ENCODE peak calls at places on chromosome 4, in seven cellular contexts. One of them, this sample, is unnamed.

GRCh38 chr4:122341906-122342305 is 36.9 kb upstream of the ADAD1 start:
- DNase-seq in fibroblast of lung: peak; percentile 58
- DNase-seq in neural progenitor cell: no peak
- DNase-seq in left ventricle myocardium inferior: no peak
- DNase-seq in breast epithelium: no peak
- DNase-seq in GM12878: no peak
- DNase-seq in colonic mucosa: no peak
- DNase-seq in this sample: no peak

GRCh38 chr4:1193206-1194027 is 21.0 kb upstream of the SPON2 start:
- DNase-seq in fibroblast of lung: no peak
- DNase-seq in neural progenitor cell: no peak
- DNase-seq in left ventricle myocardium inferior: no peak
- DNase-seq in breast epithelium: no peak
- DNase-seq in GM12878: no peak
- DNase-seq in colonic mucosa: peak; percentile 20
- DNase-seq in this sample: no peak

GRCh38 chr4:105350859-105351494 is 122.9 kb downstream of the PPA2 start:
- DNase-seq in fibroblast of lung: peak; percentile 86
- DNase-seq in neural progenitor cell: no peak
- DNase-seq in left ventricle myocardium inferior: no peak
- DNase-seq in breast epithelium: no peak
- DNase-seq in GM12878: no peak
- DNase-seq in colonic mucosa: no peak
- DNase-seq in this sample: no peak

GRCh38 chr4:41256740-41257256 is at the start of gene UCHL1:
- DNase-seq in fibroblast of lung: peak; percentile 93
- DNase-seq in neural progenitor cell: peak; percentile 97
- DNase-seq in left ventricle myocardium inferior: peak; percentile 29
- DNase-seq in breast epithelium: no peak
- DNase-seq in GM12878: no peak
- DNase-seq in colonic mucosa: no peak
- DNase-seq in this sample: peak; percentile 93

GRCh38 chr4:53233396-53233795 is 132.5 kb downstream of the SCFD2 start:
- DNase-seq in fibroblast of lung: peak; percentile 74
- DNase-seq in neural progenitor cell: no peak
- DNase-seq in left ventricle myocardium inferior: no peak
- DNase-seq in breast epithelium: no peak
- DNase-seq in GM12878: no peak
- DNase-seq in colonic mucosa: no peak
- DNase-seq in this sample: no peak

GRCh38 chr4:94841864-94842221 is 84.1 kb downstream of the BMPR1B start:
- DNase-seq in fibroblast of lung: no peak
- DNase-seq in neural progenitor cell: no peak
- DNase-seq in left ventricle myocardium inferior: no peak
- DNase-seq in breast epithelium: no peak
- DNase-seq in GM12878: no peak
- DNase-seq in colonic mucosa: no peak
- DNase-seq in this sample: no peak

GRCh38 chr4:143399113-143399949 is 62.7 kb downstream of the GAB1 start:
- DNase-seq in fibroblast of lung: peak; percentile 43
- DNase-seq in neural progenitor cell: peak; percentile 54
- DNase-seq in left ventricle myocardium inferior: no peak
- DNase-seq in breast epithelium: no peak
- DNase-seq in GM12878: no peak
- DNase-seq in colonic mucosa: no peak
- DNase-seq in this sample: no peak

GRCh38 chr4:1318488-1319213 is 28.4 kb upstream of the UVSSA start:
- DNase-seq in fibroblast of lung: no peak
- DNase-seq in neural progenitor cell: peak; percentile 28
- DNase-seq in left ventricle myocardium inferior: peak; percentile 10
- DNase-seq in breast epithelium: no peak
- DNase-seq in GM12878: no peak
- DNase-seq in colonic mucosa: no peak
- DNase-seq in this sample: no peak

GRCh38 chr4:27714073-27714472 is 853.4 kb downstream of the STIM2 start:
- DNase-seq in fibroblast of lung: peak; percentile 11
- DNase-seq in neural progenitor cell: no peak
- DNase-seq in left ventricle myocardium inferior: no peak
- DNase-seq in breast epithelium: no peak
- DNase-seq in GM12878: no peak
- DNase-seq in colonic mucosa: no peak
- DNase-seq in this sample: no peak

GRCh38 chr4:95701500-95701899 is 138.4 kb upstream of the PDHA2 start:
- DNase-seq in fibroblast of lung: peak; percentile 77
- DNase-seq in neural progenitor cell: no peak
- DNase-seq in left ventricle myocardium inferior: no peak
- DNase-seq in breast epithelium: no peak
- DNase-seq in GM12878: no peak
- DNase-seq in colonic mucosa: no peak
- DNase-seq in this sample: no peak

GRCh38 chr4:155777971-155778710 is 19.3 kb downstream of the GUCY1B1 start:
- DNase-seq in fibroblast of lung: peak; percentile 96
- DNase-seq in neural progenitor cell: no peak
- DNase-seq in left ventricle myocardium inferior: no peak
- DNase-seq in breast epithelium: no peak
- DNase-seq in GM12878: no peak
- DNase-seq in colonic mucosa: no peak
- DNase-seq in this sample: no peak

GRCh38 chr4:2652415-2653155 is 103.6 kb downstream of the TNIP2 start:
- DNase-seq in fibroblast of lung: no peak
- DNase-seq in neural progenitor cell: no peak
- DNase-seq in left ventricle myocardium inferior: no peak
- DNase-seq in breast epithelium: no peak
- DNase-seq in GM12878: no peak
- DNase-seq in colonic mucosa: no peak
- DNase-seq in this sample: no peak

GRCh38 chr4:82754546-82755165 is 43.9 kb downstream of the SCD5 start:
- DNase-seq in fibroblast of lung: no peak
- DNase-seq in neural progenitor cell: no peak
- DNase-seq in left ventricle myocardium inferior: no peak
- DNase-seq in breast epithelium: no peak
- DNase-seq in GM12878: no peak
- DNase-seq in colonic mucosa: no peak
- DNase-seq in this sample: no peak

GRCh38 chr4:53905935-53906377 is 158.4 kb downstream of the CHIC2 start:
- DNase-seq in fibroblast of lung: peak; percentile 84
- DNase-seq in neural progenitor cell: peak; percentile 76
- DNase-seq in left ventricle myocardium inferior: peak; percentile 33
- DNase-seq in breast epithelium: no peak
- DNase-seq in GM12878: peak; percentile 7
- DNase-seq in colonic mucosa: peak; percentile 48
- DNase-seq in this sample: no peak

DNA sequence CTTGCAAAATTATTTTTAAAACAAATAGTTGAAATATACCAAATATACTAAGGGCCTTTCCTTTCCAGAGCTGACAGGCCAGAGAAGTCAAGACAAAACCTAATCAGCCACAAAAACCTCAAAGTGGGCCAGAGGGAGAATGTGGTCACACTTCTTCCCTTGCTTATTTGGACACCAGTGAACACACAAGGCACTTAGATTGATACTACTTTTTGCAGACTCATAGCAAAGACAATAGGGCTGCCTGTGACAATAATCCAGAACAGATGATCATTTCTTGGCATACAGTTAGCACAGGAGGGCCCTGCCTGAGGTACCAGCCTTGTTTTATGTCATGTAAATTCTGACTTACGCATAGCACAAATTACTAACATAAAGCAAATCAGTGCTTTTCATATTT is 215.7 kb upstream of the NEIL3 start:
- DNase-seq in fibroblast of lung: no peak
- DNase-seq in neural progenitor cell: no peak
- DNase-seq in left ventricle myocardium inferior: no peak
- DNase-seq in breast epithelium: no peak
- DNase-seq in GM12878: no peak
- DNase-seq in colonic mucosa: no peak
- DNase-seq in this sample: no peak
- H3K27ac ChIP-seq in fibroblast of lung: no peak overlapping the region
- H3K27ac ChIP-seq in neural progenitor cell: no peak overlapping the region
- H3K27ac ChIP-seq in left ventricle myocardium inferior: no peak overlapping the region
- H3K27ac ChIP-seq in breast epithelium: no peak overlapping the region
- H3K27ac ChIP-seq in GM12878: no peak overlapping the region
- H3K27ac ChIP-seq in colonic mucosa: no peak overlapping the region
- H3K27ac ChIP-seq in this sample: no peak overlapping the region

GRCh38 chr4:87500107-87500462 is 29.1 kb downstream of the SPARCL1 start:
- DNase-seq in fibroblast of lung: no peak
- DNase-seq in neural progenitor cell: no peak
- DNase-seq in left ventricle myocardium inferior: no peak
- DNase-seq in breast epithelium: no peak
- DNase-seq in GM12878: no peak
- DNase-seq in colonic mucosa: no peak
- DNase-seq in this sample: no peak

GRCh38 chr4:87497586-87497985 is 31.6 kb downstream of the SPARCL1 start:
- DNase-seq in fibroblast of lung: peak; percentile 24
- DNase-seq in neural progenitor cell: no peak
- DNase-seq in left ventricle myocardium inferior: no peak
- DNase-seq in breast epithelium: no peak
- DNase-seq in GM12878: no peak
- DNase-seq in colonic mucosa: no peak
- DNase-seq in this sample: no peak

GRCh38 chr4:87498446-87498900 is 30.7 kb downstream of the SPARCL1 start:
- DNase-seq in fibroblast of lung: peak; percentile 86
- DNase-seq in neural progenitor cell: no peak
- DNase-seq in left ventricle myocardium inferior: no peak
- DNase-seq in breast epithelium: no peak
- DNase-seq in GM12878: no peak
- DNase-seq in colonic mucosa: no peak
- DNase-seq in this sample: no peak

GRCh38 chr4:87499415-87500106 is 29.6 kb downstream of the SPARCL1 start:
- DNase-seq in fibroblast of lung: no peak
- DNase-seq in neural progenitor cell: no peak
- DNase-seq in left ventricle myocardium inferior: no peak
- DNase-seq in breast epithelium: no peak
- DNase-seq in GM12878: no peak
- DNase-seq in colonic mucosa: no peak
- DNase-seq in this sample: no peak

GRCh38 chr4:87497141-87497540 is 32.0 kb downstream of the SPARCL1 start:
- DNase-seq in fibroblast of lung: no peak
- DNase-seq in neural progenitor cell: peak; percentile 30
- DNase-seq in left ventricle myocardium inferior: no peak
- DNase-seq in breast epithelium: no peak
- DNase-seq in GM12878: no peak
- DNase-seq in colonic mucosa: no peak
- DNase-seq in this sample: no peak
- TF ChIP-seq CTCF in fibroblast of lung: peak; percentile 18
- TF ChIP-seq CTCF in neural progenitor cell: peak; percentile 71
- TF ChIP-seq CTCF in left ventricle myocardium inferior: peak; percentile 42
- TF ChIP-seq CTCF in breast epithelium: no peak
- TF ChIP-seq CTCF in GM12878: peak; percentile 48
- TF ChIP-seq CTCF in colonic mucosa: no peak
- TF ChIP-seq CTCF in this sample: peak; percentile 51

DNA sequence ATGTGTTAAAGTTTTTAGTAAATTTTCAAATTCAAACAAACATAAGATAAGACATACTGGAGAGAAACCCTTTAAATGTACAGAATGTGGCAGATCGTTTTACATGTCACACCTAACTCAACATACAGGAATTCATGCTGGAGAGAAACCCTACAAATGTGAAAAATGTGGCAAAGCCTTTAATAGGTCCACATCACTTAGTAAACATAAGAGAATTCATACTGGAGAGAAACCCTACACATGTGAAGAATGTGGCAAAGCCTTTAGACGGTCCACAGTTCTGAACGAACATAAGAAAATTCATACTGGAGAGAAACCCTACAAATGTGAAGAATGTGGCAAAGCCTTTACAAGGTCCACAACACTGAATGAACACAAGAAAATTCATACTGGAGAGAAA is 32.8 kb downstream of the ZNF595 start:
- DNase-seq in fibroblast of lung: no peak
- DNase-seq in neural progenitor cell: no peak
- DNase-seq in left ventricle myocardium inferior: no peak
- DNase-seq in breast epithelium: no peak
- DNase-seq in GM12878: no peak
- DNase-seq in colonic mucosa: no peak
- DNase-seq in this sample: no peak
- H3K4me3 ChIP-seq in fibroblast of lung: no peak overlapping the region
- H3K4me3 ChIP-seq in neural progenitor cell: no peak overlapping the region
- H3K4me3 ChIP-seq in left ventricle myocardium inferior: no peak overlapping the region
- H3K4me3 ChIP-seq in breast epithelium: no peak overlapping the region
- H3K4me3 ChIP-seq in GM12878: no peak overlapping the region
- H3K4me3 ChIP-seq in colonic mucosa: no peak overlapping the region
- H3K4me3 ChIP-seq in this sample: no peak overlapping the region

DNA sequence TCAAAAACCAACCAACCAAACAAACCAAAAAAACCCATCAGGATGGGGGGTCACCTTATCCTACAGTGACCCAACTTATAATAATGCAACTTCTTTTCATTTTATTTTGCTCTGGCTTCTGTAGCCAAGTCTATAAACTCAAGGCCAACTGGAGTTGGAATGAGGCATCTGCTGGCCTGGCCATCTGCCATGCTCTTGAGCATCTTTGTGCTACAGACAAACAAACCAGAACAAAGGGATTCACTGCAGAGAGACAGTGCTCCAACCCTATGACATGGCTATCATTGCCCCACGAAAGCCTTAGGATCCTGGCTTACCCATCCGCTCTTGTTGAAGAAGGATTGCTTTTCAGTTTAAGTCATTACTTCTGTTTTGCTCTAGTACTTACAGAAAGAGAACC is 49.2 kb upstream of the SCRG1 start:
- DNase-seq in fibroblast of lung: peak; percentile 74
- DNase-seq in neural progenitor cell: no peak
- DNase-seq in left ventricle myocardium inferior: peak; percentile 43
- DNase-seq in breast epithelium: no peak
- DNase-seq in GM12878: no peak
- DNase-seq in colonic mucosa: no peak
- DNase-seq in this sample: peak; percentile 86
- H3K27ac ChIP-seq in fibroblast of lung: no peak overlapping the region
- H3K27ac ChIP-seq in neural progenitor cell: no peak overlapping the region
- H3K27ac ChIP-seq in left ventricle myocardium inferior: peak overlapping the region; percentile 75
- H3K27ac ChIP-seq in breast epithelium: no peak overlapping the region
- H3K27ac ChIP-seq in GM12878: no peak overlapping the region
- H3K27ac ChIP-seq in colonic mucosa: no peak overlapping the region
- H3K27ac ChIP-seq in this sample: peak overlapping the region; percentile 76

This sample was measured in dorsolateral prefrontal cortex.